ENCODE peak calls at places on chromosomes 6 and 20, in seven cellular contexts. X is body of pancreas; G is heart right ventricle; M is astrocyte; F is thyroid gland; B is CD4-positive, alpha-beta T cell; S is left ventricle myocardium inferior. D is an unnamed sample.

GRCh38 chr6:159390384-159390783 is 221.2 kb downstream of the FNDC1 start:
- DNase-seq in M (peak; percentile 41), X (no peak), F (peak; percentile 18), B (no peak), G (no peak), S (peak; percentile 29), D (no peak)

GRCh38 chr20:48658505-48658904 is 169.3 kb downstream of the PREX1 start:
- DNase-seq in B (no peak), G (no peak), M (no peak), S (no peak), X (no peak), F (no peak), D (no peak)

GRCh38 chr6:117397536-117398227 is 28.1 kb downstream of the ROS1 start:
- DNase-seq in S (no peak), G (no peak), B (no peak), M (no peak), F (no peak), X (no peak), D (no peak)

GRCh38 chr6:137975058-137975940 is 108.2 kb downstream of the TNFAIP3 start:
- DNase-seq in S (no peak), F (no peak), B (no peak), G (no peak), X (no peak), M (no peak), D (no peak)

GRCh38 chr20:63765918-63766317 is 26.3 kb downstream of the SLC2A4RG start:
- DNase-seq in S (no peak), M (no peak), F (no peak), B (no peak), G (no peak), X (no peak), D (no peak)

GRCh38 chr6:15114061-15114460 is 131.8 kb upstream of the JARID2 start:
- DNase-seq in M (no peak), B (no peak), G (no peak), F (no peak), X (peak; percentile 13), S (no peak), D (no peak)

GRCh38 chr6:4553387-4553786 is 222.8 kb upstream of the CDYL start:
- DNase-seq in G (no peak), X (no peak), B (no peak), F (no peak), S (no peak), M (no peak), D (no peak)

GRCh38 chr20:36491901-36492617 is 49.3 kb upstream of the MYL9 start:
- DNase-seq in G (peak; percentile 42), S (no peak), X (no peak), M (no peak), F (no peak), B (peak; percentile 55), D (no peak)

GRCh38 chr6:157966990-157967389 is 14.7 kb upstream of the SYNJ2 start:
- DNase-seq in X (no peak), B (no peak), M (no peak), G (no peak), S (no peak), F (no peak), D (no peak)

GRCh38 chr20:58593880-58594473 is 57.1 kb upstream of the STX16 start:
- DNase-seq in G (no peak), X (no peak), B (no peak), M (no peak), F (no peak), S (no peak), D (no peak)

GRCh38 chr20:43963872-43964791 is 49.5 kb downstream of the TOX2 start:
- DNase-seq in B (peak; percentile 41), F (no peak), S (peak; percentile 63), X (no peak), M (peak; percentile 22), G (peak; percentile 43), D (peak; percentile 70)

GRCh38 chr6:33863084-33863483 is 59.3 kb upstream of the MLN start:
- DNase-seq in S (no peak), G (no peak), F (no peak), B (no peak), X (no peak), M (no peak), D (no peak)

GRCh38 chr6:20424679-20425078 is 23.0 kb downstream of the E2F3 start:
- DNase-seq in M (no peak), G (no peak), B (no peak), X (no peak), S (no peak), F (no peak), D (no peak)

GRCh38 chr20:33917813-33918525 is 75.7 kb upstream of the RALY start:
- DNase-seq in X (no peak), S (no peak), M (no peak), B (no peak), G (no peak), F (no peak), D (no peak)

GRCh38 chr6:31763617-31763940 is 1.1 kb downstream of the SAPCD1 start:
- DNase-seq in G (peak; percentile 34), S (no peak), B (no peak), X (no peak), M (peak; percentile 34), F (no peak), D (no peak)

GRCh38 chr6:34472425-34472824 is 6.5 kb downstream of the PACSIN1 start:
- DNase-seq in G (no peak), X (no peak), M (no peak), B (no peak), F (no peak), S (no peak), D (no peak)

GRCh38 chr6:105270511-105270910 is 90.7 kb upstream of the POPDC3 start:
- DNase-seq in M (no peak), X (no peak), F (no peak), B (no peak), S (no peak), G (no peak), D (no peak)

GRCh38 chr6:71466362-71466761 is 177.8 kb downstream of the OGFRL1 start:
- DNase-seq in B (no peak), G (no peak), X (no peak), M (no peak), F (no peak), S (no peak), D (no peak)

GRCh38 chr20:16407251-16408067 is 165.8 kb downstream of the KIF16B start:
- DNase-seq in M (no peak), F (no peak), X (no peak), B (no peak), G (no peak), S (no peak), D (no peak)

GRCh38 chr6:5681480-5681879 is 325.2 kb downstream of the NRN1 start:
- DNase-seq in F (no peak), S (no peak), X (no peak), B (no peak), G (no peak), M (no peak), D (no peak)

GRCh38 chr20:20228351-20228750 is 139.6 kb upstream of the INSM1 start:
- DNase-seq in S (no peak), F (no peak), M (no peak), G (no peak), B (no peak), X (no peak), D (no peak)
- H3K27ac ChIP-seq in S (no peak overlapping the region), F (no peak overlapping the region), M (no peak overlapping the region), G (no peak overlapping the region), B (no peak overlapping the region), X (no peak overlapping the region), D (no peak overlapping the region)

DNA sequence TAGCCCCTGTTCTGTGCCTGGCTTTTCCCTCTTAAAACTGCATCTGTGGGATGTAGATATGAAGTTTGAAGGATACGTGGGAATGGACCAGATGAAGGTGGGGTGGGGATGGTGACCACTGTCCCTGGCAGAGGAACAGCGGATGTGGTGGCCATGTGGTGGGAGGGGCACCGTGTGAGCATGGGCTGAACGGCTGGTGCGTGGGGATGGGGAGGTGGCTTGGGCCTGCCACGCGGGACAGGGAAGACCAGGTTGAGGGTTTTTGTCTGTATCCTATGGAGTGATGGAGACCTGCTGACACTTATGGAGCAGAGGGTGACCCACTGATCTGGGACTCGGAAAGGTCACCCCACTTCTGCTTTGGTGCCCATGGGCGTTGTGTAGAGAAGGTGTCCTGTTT is 19.2 kb downstream of the PHACTR3 start:
- DNase-seq in F (no peak), B (no peak), M (no peak), S (no peak), G (no peak), X (no peak), D (no peak)
- H3K9me3 ChIP-seq in F (no peaks in the 10 kb centered on the region), B (no peaks in the 10 kb centered on the region), M (peaks cover 5% of the 10 kb centered on the region), S (no peaks in the 10 kb centered on the region), G (no peaks in the 10 kb centered on the region), X (no peaks in the 10 kb centered on the region), D (no peaks in the 10 kb centered on the region)

GRCh38 chr6:139133272-139133671 is 1.6 kb upstream of the HECA start:
- DNase-seq in S (no peak), X (peak; percentile 25), B (no peak), M (no peak), G (peak; percentile 16), F (no peak), D (no peak)

GRCh38 chr6:139131736-139132285 is 3.1 kb upstream of the HECA start:
- DNase-seq in G (no peak), X (no peak), F (no peak), S (no peak), B (no peak), M (no peak), D (no peak)

GRCh38 chr6:139134817-139135577 is at the start of gene HECA:
- DNase-seq in S (peak; percentile 99), M (peak; percentile 86), G (peak; percentile 98), F (peak; percentile 99), B (peak; percentile 98), X (peak; percentile 97), D (peak; percentile 98)

GRCh38 chr6:139135578-139136545 is 982 bp downstream of the HECA start:
- DNase-seq in B (peak; percentile 56), G (peak; percentile 73), F (peak; percentile 51), M (no peak), X (peak; percentile 55), S (peak; percentile 78), D (peak; percentile 57)

DNA sequence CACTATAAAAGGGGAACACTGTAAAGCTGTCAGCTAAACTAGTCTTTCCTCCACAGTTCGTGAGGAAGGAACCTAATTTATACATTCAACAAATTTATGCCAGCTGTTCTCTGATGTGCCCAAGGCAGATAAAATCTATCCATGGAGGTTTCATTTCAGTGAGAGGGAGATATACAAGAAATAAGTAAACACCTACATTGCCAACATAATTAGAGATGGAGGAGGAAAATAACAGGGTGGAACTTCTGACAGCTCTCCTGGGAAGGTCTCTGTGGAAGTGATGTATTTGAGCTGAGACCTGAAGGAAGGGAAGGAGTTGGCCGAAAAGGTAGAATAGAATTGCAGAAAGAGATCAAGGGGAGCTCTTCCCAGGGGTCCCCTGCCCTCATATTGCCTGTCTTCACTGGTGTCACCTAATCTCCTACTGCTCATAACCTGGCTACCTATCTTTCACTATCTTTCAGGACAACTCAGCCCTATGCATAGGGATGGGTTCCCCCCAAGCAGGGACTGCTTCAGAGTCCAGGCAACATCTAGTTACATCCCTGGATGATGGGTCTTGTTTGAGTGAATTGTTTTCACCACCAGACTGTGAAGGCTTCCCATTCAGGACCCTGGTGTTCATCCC is 1.0 kb upstream of the HECA start:
- DNase-seq in S (no peak), X (no peak), B (no peak), F (no peak), G (no peak), M (no peak), D (no peak)
- H3K27ac ChIP-seq in S (peak overlapping the region; percentile 98), X (peak overlapping the region; percentile 59), B (peak overlapping the region; percentile 55), F (peak overlapping the region; percentile 96), G (no peak overlapping the region), M (no peak overlapping the region), D (peak overlapping the region; percentile 99)

DNA sequence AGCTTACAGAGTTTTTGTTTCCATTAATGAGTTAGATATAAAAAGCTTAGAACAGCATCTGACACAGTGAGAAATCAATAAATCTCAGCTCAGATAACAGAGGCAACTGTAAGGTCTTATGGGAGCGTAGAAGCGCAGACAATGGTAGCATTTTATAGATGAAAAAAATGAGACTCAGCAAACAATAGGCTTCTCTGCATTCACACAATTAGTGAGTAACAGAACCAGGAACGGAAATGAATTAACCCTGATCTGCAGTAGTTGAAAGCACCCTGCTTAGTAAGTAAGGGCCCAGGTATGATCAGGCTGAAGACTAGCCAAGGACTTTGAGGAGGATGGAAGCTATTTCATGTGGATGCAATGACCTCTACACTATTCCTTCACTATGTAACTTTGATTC is 147.2 kb upstream of the EYA4 start:
- DNase-seq in F (no peak), X (no peak), B (no peak), S (no peak), M (no peak), G (no peak), D (no peak)
- H3K9me3 ChIP-seq in F (no peaks in the 10 kb centered on the region), X (no peaks in the 10 kb centered on the region), B (no peaks in the 10 kb centered on the region), S (no peaks in the 10 kb centered on the region), M (no peaks in the 10 kb centered on the region), G (no peaks in the 10 kb centered on the region), D (no peaks in the 10 kb centered on the region)